ENCODE peak calls at places on chromosome 16, in four cellular contexts. E is astrocyte of the spinal cord, H is A549, B is OCI-LY7. V is an unnamed sample.

GRCh38 chr16:81350306-81350615 is 35.5 kb downstream of the GAN start:
- DNase-seq in E (no peak), H (no peak), B (no peak), V (peak; percentile 13)

GRCh38 chr16:83814654-83814985 is 6.8 kb downstream of the HSBP1 start:
- DNase-seq in E (no peak), H (no peak), B (no peak), V (peak; percentile 49)

GRCh38 chr16:4283939-4284338 is 11.1 kb upstream of the TFAP4 start:
- DNase-seq in E (peak; percentile 22), H (no peak), B (no peak), V (no peak)

GRCh38 chr16:79372504-79373184 is 227.9 kb downstream of the MAF start:
- DNase-seq in E (peak; percentile 66), H (peak; percentile 27), B (no peak), V (no peak)

GRCh38 chr16:68617735-68618134 is 27.4 kb upstream of the CDH3 start:
- DNase-seq in E (no peak), H (no peak), B (no peak), V (no peak)

GRCh38 chr16:53960954-53961616 is 257.1 kb downstream of the FTO start:
- DNase-seq in E (no peak), H (no peak), B (no peak), V (no peak)

GRCh38 chr16:82263456-82264159 is 93.6 kb upstream of the MPHOSPH6 start:
- DNase-seq in E (peak; percentile 44), H (peak; percentile 51), B (peak; percentile 64), V (peak; percentile 68)

GRCh38 chr16:18055411-18055916 is 281.1 kb downstream of the NPIPA8 start:
- DNase-seq in E (no peak), H (no peak), B (no peak), V (no peak)

GRCh38 chr16:53821957-53822625 is 118.1 kb downstream of the FTO start:
- DNase-seq in E (peak; percentile 77), H (peak; percentile 16), B (no peak), V (peak; percentile 85)

GRCh38 chr16:67882374-67883145 is 2.1 kb upstream of the NRN1L start:
- DNase-seq in E (no peak), H (no peak), B (no peak), V (no peak)

GRCh38 chr16:67188798-67189197 is 1.1 kb downstream of the EXOC3L1 start:
- DNase-seq in E (no peak), H (no peak), B (no peak), V (no peak)

GRCh38 chr16:56241596-56241995 is 50.3 kb downstream of the GNAO1 start:
- DNase-seq in E (no peak), H (no peak), B (no peak), V (no peak)

GRCh38 chr16:2912330-2913199 is 834 bp downstream of the FLYWCH1 start:
- DNase-seq in E (peak; percentile 67), H (peak; percentile 28), B (peak; percentile 37), V (peak; percentile 82)

GRCh38 chr16:80084614-80085013 is 456.2 kb upstream of the DYNLRB2 start:
- DNase-seq in E (peak; percentile 54), H (peak; percentile 46), B (no peak), V (peak; percentile 1)

GRCh38 chr16:65375651-65376050 is 253.8 kb upstream of the CDH11 start:
- DNase-seq in E (peak; percentile 8), H (no peak), B (no peak), V (peak; percentile 27)

GRCh38 chr16:80611930-80612327 is 71.1 kb downstream of the DYNLRB2 start:
- DNase-seq in E (no peak), H (no peak), B (no peak), V (no peak)

GRCh38 chr16:11972128-11972527 is 4.4 kb upstream of the SNX29 start:
- DNase-seq in E (no peak), H (no peak), B (no peak), V (no peak)

GRCh38 chr16:80150978-80151705 is 389.7 kb upstream of the DYNLRB2 start:
- DNase-seq in E (peak; percentile 55), H (no peak), B (no peak), V (peak; percentile 63)

GRCh38 chr16:48393843-48394703 is 8.9 kb upstream of the SIAH1 start:
- DNase-seq in E (no peak), H (no peak), B (no peak), V (peak; percentile 78)

GRCh38 chr16:79190542-79190941 is 410.0 kb downstream of the MAF start:
- DNase-seq in E (no peak), H (no peak), B (no peak), V (no peak)

GRCh38 chr16:75096730-75097129 is 19.9 kb downstream of the LDHD start:
- DNase-seq in E (peak; percentile 48), H (peak; percentile 66), B (no peak), V (peak; percentile 32)

GRCh38 chr16:49618955-49619354 is 237.0 kb downstream of the ZNF423 start:
- DNase-seq in E (no peak), H (no peak), B (no peak), V (no peak)

GRCh38 chr16:11717811-11718210 is 24.8 kb downstream of the TXNDC11 start:
- DNase-seq in E (no peak), H (no peak), B (peak; percentile 64), V (no peak)

GRCh38 chr16:30570621-30571443 is 682 bp downstream of the ZNF688 start:
- DNase-seq in E (peak; percentile 31), H (no peak), B (no peak), V (peak; percentile 25)

GRCh38 chr16:30574678-30575077 is 3.2 kb upstream of the ZNF688 start:
- DNase-seq in E (no peak), H (no peak), B (no peak), V (no peak)

GRCh38 chr16:30569746-30570325 is 1.7 kb downstream of the ZNF688 start:
- DNase-seq in E (no peak), H (no peak), B (no peak), V (no peak)

GRCh38 chr16:30567991-30568638 is 3.4 kb downstream of the ZNF688 start:
- DNase-seq in E (peak; percentile 38), H (peak; percentile 45), B (peak; percentile 66), V (peak; percentile 76)

GRCh38 chr16:30571444-30572322 is at the start of gene ZNF688:
- DNase-seq in E (peak; percentile 99), H (peak; percentile 97), B (peak; percentile 98), V (peak; percentile 98)
- TF ChIP-seq CTCF in E (no peak), H (no peak), B (no peak), V (no peak)

GRCh38 chr16:62625291-62625690 is 589.1 kb upstream of the CDH8 start:
- DNase-seq in E (no peak), H (no peak), B (no peak), V (no peak)

GRCh38 chr16:62615526-62615925 is 579.3 kb upstream of the CDH8 start:
- DNase-seq in E (no peak), H (no peak), B (no peak), V (no peak)

GRCh38 chr16:62620259-62620658 is 584.0 kb upstream of the CDH8 start:
- DNase-seq in E (no peak), H (no peak), B (no peak), V (no peak)
- TF ChIP-seq CTCF in E (no peak), H (no peak), B (no peak), V (no peak)

GRCh38 chr16:87439926-87440325 is 47.8 kb downstream of the MAP1LC3B start:
- DNase-seq in E (no peak), H (no peak), B (no peak), V (no peak)

GRCh38 chr16:87437327-87437726 is 45.2 kb downstream of the MAP1LC3B start:
- DNase-seq in E (no peak), H (no peak), B (no peak), V (no peak)

GRCh38 chr16:87436225-87437172 is 44.4 kb downstream of the MAP1LC3B start:
- DNase-seq in E (peak; percentile 57), H (no peak), B (no peak), V (peak; percentile 57)

GRCh38 chr16:87438611-87438985 is 46.5 kb downstream of the MAP1LC3B start:
- DNase-seq in E (no peak), H (no peak), B (no peak), V (no peak)

GRCh38 chr16:87437911-87438610 is 45.9 kb downstream of the MAP1LC3B start:
- DNase-seq in E (no peak), H (no peak), B (no peak), V (no peak)
- TF ChIP-seq CTCF in E (no peak), H (no peak), B (no peak), V (no peak)

GRCh38 chr16:28951410-28951943 is 740 bp downstream of the NFATC2IP start:
- DNase-seq in E (no peak), H (no peak), B (no peak), V (no peak)

GRCh38 chr16:28946681-28947080 is 4.1 kb upstream of the NFATC2IP start:
- DNase-seq in E (no peak), H (no peak), B (no peak), V (no peak)

DNA sequence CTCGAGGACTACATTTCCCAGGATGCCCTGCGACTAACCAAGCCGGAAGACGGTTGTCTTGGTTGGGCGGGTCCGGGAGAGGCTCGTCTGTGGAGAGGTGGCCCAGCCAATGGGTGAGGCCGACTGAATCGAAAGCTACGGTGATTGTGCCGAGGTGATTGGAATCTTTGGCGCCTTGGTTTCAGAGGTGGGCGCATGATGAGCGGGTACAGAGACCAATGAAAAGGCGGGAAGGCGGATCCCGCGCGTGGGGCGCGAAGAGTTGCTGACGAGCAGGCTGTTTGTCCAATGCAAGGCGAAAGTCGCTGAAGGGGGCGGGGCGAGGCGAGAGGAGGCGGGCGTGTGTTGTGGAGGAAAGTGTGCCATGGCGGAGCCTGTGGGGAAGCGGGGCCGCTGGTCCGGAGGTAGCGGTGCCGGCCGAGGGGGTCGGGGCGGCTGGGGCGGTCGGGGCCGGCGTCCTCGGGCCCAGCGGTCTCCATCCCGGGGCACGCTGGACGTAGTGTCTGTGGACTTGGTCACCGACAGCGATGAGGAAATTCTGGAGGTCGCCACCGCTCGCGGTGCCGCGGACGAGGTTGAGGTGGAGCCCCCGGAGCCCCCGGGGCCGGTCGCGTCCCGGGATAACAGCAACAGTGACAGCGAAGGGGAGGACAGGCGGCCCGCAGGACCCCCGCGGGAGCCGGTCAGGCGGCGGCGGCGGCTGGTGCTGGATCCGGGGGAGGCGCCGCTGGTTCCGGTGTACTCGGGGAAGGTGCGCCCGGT is at the start of gene NFATC2IP:
- DNase-seq in E (peak; percentile 100), H (peak; percentile 98), B (peak; percentile 100), V (peak; percentile 100)
- TF ChIP-seq CTCF in E (no peak), H (no peak), B (no peak), V (no peak)

DNA sequence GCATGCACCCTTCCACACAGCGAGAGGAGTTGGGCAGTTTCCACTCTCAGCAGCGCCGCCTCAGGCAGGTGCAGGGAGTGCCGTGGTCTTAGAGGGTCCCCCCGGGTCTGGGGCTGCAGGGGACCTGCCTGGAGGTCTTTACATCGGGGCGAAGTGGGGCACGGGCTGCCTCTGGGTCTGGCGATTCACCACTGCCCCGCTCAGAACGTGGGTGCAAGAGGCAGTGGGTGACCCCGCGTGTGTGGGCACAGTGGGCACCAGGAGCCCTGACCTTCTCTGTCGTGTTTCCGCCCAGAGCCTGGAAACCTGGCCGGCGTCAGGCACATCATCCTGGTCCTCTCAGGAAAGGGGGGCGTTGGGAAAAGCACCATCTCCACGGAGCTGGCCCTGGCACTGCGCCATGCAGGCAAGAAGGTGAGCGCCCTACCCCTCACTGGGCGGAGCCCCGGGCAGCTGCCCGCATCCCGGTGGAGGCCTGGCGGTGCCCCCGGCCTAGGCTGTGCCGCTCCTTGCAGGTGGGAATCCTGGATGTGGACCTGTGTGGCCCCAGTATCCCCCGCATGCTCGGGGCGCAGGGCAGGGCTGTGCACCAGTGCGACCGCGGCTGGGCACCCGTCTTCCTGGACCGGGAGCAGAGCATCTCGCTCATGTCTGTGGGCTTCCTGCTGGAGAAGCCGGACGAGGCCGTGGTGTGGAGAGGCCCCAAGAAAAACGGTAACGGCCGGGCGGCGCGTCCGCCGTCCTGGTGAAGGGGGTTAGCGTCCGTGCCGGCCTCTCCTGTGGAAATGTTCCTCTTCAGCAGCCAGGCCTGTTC is 3.7 kb downstream of the NUBP2 start:
- DNase-seq in E (no peak), H (no peak), B (no peak), V (no peak)
- TF ChIP-seq CTCF in E (no peak), H (no peak), B (peak; percentile 16), V (no peak)

V was measured in fibroblast of the aortic adventitia.